ENCODE peak calls at places on chromosomes 13 and 19, in seven cellular contexts. One of them, this sample, is unnamed. For H3K4me1, the result is how much of the 10 kb centered on the place peaks cover.

GRCh38 chr13:91946498-91947070 is 548.2 kb downstream of the GPC5 start:
- DNase-seq in uterus: no peak
- DNase-seq in cardiac muscle cell: peak
- DNase-seq in lower lobe of right lung: no peak
- DNase-seq in spleen: no peak
- DNase-seq in fibroblast of lung: peak
- DNase-seq in CD8-positive, alpha-beta T cell: no peak
- DNase-seq in this sample: no peak

GRCh38 chr13:110216403-110217041 is 90.4 kb downstream of the COL4A1 start:
- DNase-seq in uterus: peak
- DNase-seq in cardiac muscle cell: peak
- DNase-seq in lower lobe of right lung: no peak
- DNase-seq in spleen: peak
- DNase-seq in fibroblast of lung: peak
- DNase-seq in CD8-positive, alpha-beta T cell: no peak
- DNase-seq in this sample: no peak

GRCh38 chr19:5281588-5281987 is 59.0 kb downstream of the PTPRS start:
- DNase-seq in uterus: peak
- DNase-seq in cardiac muscle cell: peak
- DNase-seq in lower lobe of right lung: peak
- DNase-seq in spleen: no peak
- DNase-seq in fibroblast of lung: peak
- DNase-seq in CD8-positive, alpha-beta T cell: no peak
- DNase-seq in this sample: peak

GRCh38 chr19:45168767-45169351 is 8.1 kb upstream of the NKPD1 start:
- DNase-seq in uterus: no peak
- DNase-seq in cardiac muscle cell: no peak
- DNase-seq in lower lobe of right lung: no peak
- DNase-seq in spleen: no peak
- DNase-seq in fibroblast of lung: no peak
- DNase-seq in CD8-positive, alpha-beta T cell: no peak
- DNase-seq in this sample: no peak

GRCh38 chr13:107838592-107839161 is 376.7 kb downstream of the LIG4 start:
- DNase-seq in uterus: no peak
- DNase-seq in cardiac muscle cell: no peak
- DNase-seq in lower lobe of right lung: no peak
- DNase-seq in spleen: no peak
- DNase-seq in fibroblast of lung: no peak
- DNase-seq in CD8-positive, alpha-beta T cell: no peak
- DNase-seq in this sample: no peak

GRCh38 chr19:10102787-10103236 is 334 bp upstream of the ANGPTL6 start:
- DNase-seq in uterus: no peak
- DNase-seq in cardiac muscle cell: no peak
- DNase-seq in lower lobe of right lung: no peak
- DNase-seq in spleen: peak
- DNase-seq in fibroblast of lung: no peak
- DNase-seq in CD8-positive, alpha-beta T cell: no peak
- DNase-seq in this sample: no peak

GRCh38 chr19:41740415-41741243 is 14.7 kb upstream of the CEACAM6 start:
- DNase-seq in uterus: no peak
- DNase-seq in cardiac muscle cell: no peak
- DNase-seq in lower lobe of right lung: no peak
- DNase-seq in spleen: no peak
- DNase-seq in fibroblast of lung: no peak
- DNase-seq in CD8-positive, alpha-beta T cell: no peak
- DNase-seq in this sample: no peak

GRCh38 chr13:53405616-53406015 is 377.0 kb downstream of the OLFM4 start:
- DNase-seq in uterus: no peak
- DNase-seq in cardiac muscle cell: no peak
- DNase-seq in lower lobe of right lung: no peak
- DNase-seq in spleen: no peak
- DNase-seq in fibroblast of lung: no peak
- DNase-seq in CD8-positive, alpha-beta T cell: no peak
- DNase-seq in this sample: no peak

GRCh38 chr13:84653915-84654534 is 771.8 kb upstream of the SLITRK1 start:
- DNase-seq in uterus: no peak
- DNase-seq in cardiac muscle cell: no peak
- DNase-seq in lower lobe of right lung: peak
- DNase-seq in spleen: no peak
- DNase-seq in fibroblast of lung: no peak
- DNase-seq in CD8-positive, alpha-beta T cell: no peak
- DNase-seq in this sample: no peak

GRCh38 chr19:55467236-55468053 is 2.9 kb upstream of the C19orf85 start:
- DNase-seq in uterus: peak
- DNase-seq in cardiac muscle cell: peak
- DNase-seq in lower lobe of right lung: peak
- DNase-seq in spleen: peak
- DNase-seq in fibroblast of lung: peak
- DNase-seq in CD8-positive, alpha-beta T cell: peak
- DNase-seq in this sample: peak

GRCh38 chr13:65710514-65710913 is 1519.6 kb downstream of the PCDH9 start:
- DNase-seq in uterus: no peak
- DNase-seq in cardiac muscle cell: peak
- DNase-seq in lower lobe of right lung: no peak
- DNase-seq in spleen: no peak
- DNase-seq in fibroblast of lung: no peak
- DNase-seq in CD8-positive, alpha-beta T cell: no peak
- DNase-seq in this sample: no peak

GRCh38 chr13:95181586-95181985 is 119.7 kb downstream of the ABCC4 start:
- DNase-seq in uterus: no peak
- DNase-seq in cardiac muscle cell: no peak
- DNase-seq in lower lobe of right lung: no peak
- DNase-seq in spleen: no peak
- DNase-seq in fibroblast of lung: no peak
- DNase-seq in CD8-positive, alpha-beta T cell: no peak
- DNase-seq in this sample: no peak

GRCh38 chr13:76319921-76320320 is 566.3 kb downstream of the KCTD12 start:
- DNase-seq in uterus: no peak
- DNase-seq in cardiac muscle cell: no peak
- DNase-seq in lower lobe of right lung: no peak
- DNase-seq in spleen: no peak
- DNase-seq in fibroblast of lung: no peak
- DNase-seq in CD8-positive, alpha-beta T cell: no peak
- DNase-seq in this sample: no peak

GRCh38 chr19:35011737-35012682 is 11.9 kb downstream of the GRAMD1A start:
- DNase-seq in uterus: no peak
- DNase-seq in cardiac muscle cell: no peak
- DNase-seq in lower lobe of right lung: no peak
- DNase-seq in spleen: no peak
- DNase-seq in fibroblast of lung: no peak
- DNase-seq in CD8-positive, alpha-beta T cell: no peak
- DNase-seq in this sample: no peak

GRCh38 chr19:44848036-44848804 is 2.1 kb downstream of the NECTIN2 start:
- DNase-seq in uterus: peak
- DNase-seq in cardiac muscle cell: peak
- DNase-seq in lower lobe of right lung: peak
- DNase-seq in spleen: no peak
- DNase-seq in fibroblast of lung: peak
- DNase-seq in CD8-positive, alpha-beta T cell: no peak
- DNase-seq in this sample: peak

GRCh38 chr13:72737033-72737432 is 9.3 kb downstream of the BORA start:
- DNase-seq in uterus: no peak
- DNase-seq in cardiac muscle cell: no peak
- DNase-seq in lower lobe of right lung: no peak
- DNase-seq in spleen: no peak
- DNase-seq in fibroblast of lung: no peak
- DNase-seq in CD8-positive, alpha-beta T cell: no peak
- DNase-seq in this sample: no peak

GRCh38 chr13:35475131-35475959 is 1.1 kb downstream of the MAB21L1 start:
- DNase-seq in uterus: no peak
- DNase-seq in cardiac muscle cell: peak
- DNase-seq in lower lobe of right lung: no peak
- DNase-seq in spleen: peak
- DNase-seq in fibroblast of lung: peak
- DNase-seq in CD8-positive, alpha-beta T cell: no peak
- DNase-seq in this sample: peak

GRCh38 chr19:14450168-14450874 is 17.2 kb downstream of the PKN1 start:
- DNase-seq in uterus: no peak
- DNase-seq in cardiac muscle cell: no peak
- DNase-seq in lower lobe of right lung: no peak
- DNase-seq in spleen: no peak
- DNase-seq in fibroblast of lung: no peak
- DNase-seq in CD8-positive, alpha-beta T cell: no peak
- DNase-seq in this sample: no peak

GRCh38 chr13:102848956-102849355 is 3.1 kb downstream of the ERCC5 start:
- DNase-seq in uterus: no peak
- DNase-seq in cardiac muscle cell: no peak
- DNase-seq in lower lobe of right lung: no peak
- DNase-seq in spleen: no peak
- DNase-seq in fibroblast of lung: no peak
- DNase-seq in CD8-positive, alpha-beta T cell: no peak
- DNase-seq in this sample: no peak

GRCh38 chr13:102846261-102847015 is 606 bp downstream of the ERCC5 start:
- DNase-seq in uterus: peak
- DNase-seq in cardiac muscle cell: peak
- DNase-seq in lower lobe of right lung: peak
- DNase-seq in spleen: peak
- DNase-seq in fibroblast of lung: peak
- DNase-seq in CD8-positive, alpha-beta T cell: peak
- DNase-seq in this sample: no peak

GRCh38 chr13:102845289-102845629 is 573 bp upstream of the ERCC5 start:
- DNase-seq in uterus: no peak
- DNase-seq in cardiac muscle cell: no peak
- DNase-seq in lower lobe of right lung: no peak
- DNase-seq in spleen: no peak
- DNase-seq in fibroblast of lung: no peak
- DNase-seq in CD8-positive, alpha-beta T cell: no peak
- DNase-seq in this sample: no peak

GRCh38 chr13:102847272-102848234 is 1.7 kb downstream of the ERCC5 start:
- DNase-seq in uterus: no peak
- DNase-seq in cardiac muscle cell: peak
- DNase-seq in lower lobe of right lung: no peak
- DNase-seq in spleen: peak
- DNase-seq in fibroblast of lung: peak
- DNase-seq in CD8-positive, alpha-beta T cell: no peak
- DNase-seq in this sample: no peak

DNA sequence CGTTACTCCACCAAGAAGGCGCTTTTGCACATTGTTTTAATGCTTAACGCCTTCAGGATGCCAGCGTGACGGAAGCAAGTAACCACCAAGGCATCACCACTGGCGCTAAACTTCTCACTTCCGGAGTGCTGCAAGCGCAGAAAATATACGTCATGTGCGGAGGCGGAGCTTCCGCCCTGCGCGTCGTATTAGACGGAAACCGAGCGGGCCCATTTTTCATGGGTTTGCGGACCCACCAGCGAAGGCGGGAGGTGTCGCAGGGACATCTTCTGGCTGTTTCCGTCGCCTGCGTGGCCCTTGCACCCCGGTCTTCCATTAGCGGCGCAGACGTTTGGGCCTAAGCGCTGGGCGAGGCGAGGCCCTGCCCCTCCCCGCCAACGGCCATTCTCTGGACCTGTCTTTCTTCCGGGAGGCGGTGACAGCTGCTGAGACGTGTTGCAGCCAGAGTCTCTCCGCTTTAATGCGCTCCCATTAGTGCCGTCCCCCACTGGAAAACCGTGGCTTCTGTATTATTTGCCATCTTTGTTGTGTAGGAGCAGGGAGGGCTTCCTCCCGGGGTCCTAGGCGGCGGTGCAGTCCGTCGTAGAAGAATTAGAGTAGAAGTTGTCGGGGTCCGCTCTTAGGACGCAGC is at the start of gene ERCC5:
- DNase-seq in uterus: peak
- DNase-seq in cardiac muscle cell: peak
- DNase-seq in lower lobe of right lung: peak
- DNase-seq in spleen: peak
- DNase-seq in fibroblast of lung: peak
- DNase-seq in CD8-positive, alpha-beta T cell: peak
- DNase-seq in this sample: peak
- TF ChIP-seq CTCF in uterus: no peak
- TF ChIP-seq CTCF in cardiac muscle cell: no peak
- TF ChIP-seq CTCF in lower lobe of right lung: no peak
- TF ChIP-seq CTCF in spleen: no peak
- TF ChIP-seq CTCF in fibroblast of lung: no peak
- TF ChIP-seq CTCF in CD8-positive, alpha-beta T cell: no peak
- TF ChIP-seq CTCF in this sample: no peak

GRCh38 chr19:46306501-46306900 is 9.7 kb downstream of the HIF3A start:
- DNase-seq in uterus: no peak
- DNase-seq in cardiac muscle cell: no peak
- DNase-seq in lower lobe of right lung: no peak
- DNase-seq in spleen: no peak
- DNase-seq in fibroblast of lung: no peak
- DNase-seq in CD8-positive, alpha-beta T cell: no peak
- DNase-seq in this sample: no peak
- H3K4me1 ChIP-seq in uterus: under half
- H3K4me1 ChIP-seq in cardiac muscle cell: under half
- H3K4me1 ChIP-seq in lower lobe of right lung: under half
- H3K4me1 ChIP-seq in spleen: under half
- H3K4me1 ChIP-seq in fibroblast of lung: under half
- H3K4me1 ChIP-seq in CD8-positive, alpha-beta T cell: under half
- H3K4me1 ChIP-seq in this sample: under half

GRCh38 chr13:36920612-36921185 is 661 bp upstream of the SMAD9 start:
- DNase-seq in uterus: no peak
- DNase-seq in cardiac muscle cell: no peak
- DNase-seq in lower lobe of right lung: no peak
- DNase-seq in spleen: no peak
- DNase-seq in fibroblast of lung: no peak
- DNase-seq in CD8-positive, alpha-beta T cell: no peak
- DNase-seq in this sample: no peak
- H3K4me3 ChIP-seq in uterus: peak
- H3K4me3 ChIP-seq in cardiac muscle cell: peak
- H3K4me3 ChIP-seq in lower lobe of right lung: peak
- H3K4me3 ChIP-seq in spleen: peak
- H3K4me3 ChIP-seq in fibroblast of lung: no peak
- H3K4me3 ChIP-seq in CD8-positive, alpha-beta T cell: no peak
- H3K4me3 ChIP-seq in this sample: peak

GRCh38 chr19:49596954-49597702 is 6.1 kb downstream of the PRR12 start:
- DNase-seq in uterus: no peak
- DNase-seq in cardiac muscle cell: no peak
- DNase-seq in lower lobe of right lung: no peak
- DNase-seq in spleen: no peak
- DNase-seq in fibroblast of lung: no peak
- DNase-seq in CD8-positive, alpha-beta T cell: no peak
- DNase-seq in this sample: no peak
- TF ChIP-seq CTCF in uterus: no peak
- TF ChIP-seq CTCF in cardiac muscle cell: no peak
- TF ChIP-seq CTCF in lower lobe of right lung: no peak
- TF ChIP-seq CTCF in spleen: no peak
- TF ChIP-seq CTCF in fibroblast of lung: no peak
- TF ChIP-seq CTCF in CD8-positive, alpha-beta T cell: no peak
- TF ChIP-seq CTCF in this sample: no peak

This sample was measured in ovary.